ENCODE peak calls at places on chromosomes 12 and 14, in eight cellular contexts. One of them, this sample, is unnamed.

GRCh38 chr12:2447861-2448260 is 346.9 kb upstream of the FKBP4 start:
- DNase-seq in breast epithelium: no peak
- DNase-seq in uterus: no peak
- DNase-seq in testis: no peak
- DNase-seq in IMR-90: no peak
- DNase-seq in tibial nerve: no peak
- DNase-seq in A549: no peak
- DNase-seq in K562: no peak
- DNase-seq in this sample: no peak

GRCh38 chr12:125856899-125857298 is 791.7 kb downstream of the AACS start:
- DNase-seq in breast epithelium: no peak
- DNase-seq in uterus: no peak
- DNase-seq in testis: no peak
- DNase-seq in IMR-90: no peak
- DNase-seq in tibial nerve: no peak
- DNase-seq in A549: no peak
- DNase-seq in K562: no peak
- DNase-seq in this sample: no peak

GRCh38 chr14:54579606-54580005 is 12.7 kb downstream of the SAMD4A start:
- DNase-seq in breast epithelium: no peak
- DNase-seq in uterus: no peak
- DNase-seq in testis: peak
- DNase-seq in IMR-90: peak
- DNase-seq in tibial nerve: no peak
- DNase-seq in A549: peak
- DNase-seq in K562: no peak
- DNase-seq in this sample: no peak

GRCh38 chr12:70309348-70309747 is 56.7 kb upstream of the KCNMB4 start:
- DNase-seq in breast epithelium: no peak
- DNase-seq in uterus: no peak
- DNase-seq in testis: no peak
- DNase-seq in IMR-90: peak
- DNase-seq in tibial nerve: no peak
- DNase-seq in A549: no peak
- DNase-seq in K562: no peak
- DNase-seq in this sample: no peak

GRCh38 chr14:98173291-98173690 is 1098.7 kb downstream of the BCL11B start:
- DNase-seq in breast epithelium: no peak
- DNase-seq in uterus: no peak
- DNase-seq in testis: no peak
- DNase-seq in IMR-90: no peak
- DNase-seq in tibial nerve: no peak
- DNase-seq in A549: no peak
- DNase-seq in K562: no peak
- DNase-seq in this sample: no peak

GRCh38 chr14:71403673-71404072 is 496.4 kb downstream of the PCNX1 start:
- DNase-seq in breast epithelium: no peak
- DNase-seq in uterus: no peak
- DNase-seq in testis: no peak
- DNase-seq in IMR-90: peak
- DNase-seq in tibial nerve: no peak
- DNase-seq in A549: no peak
- DNase-seq in K562: no peak
- DNase-seq in this sample: no peak

GRCh38 chr14:65287264-65288131 is 125.0 kb upstream of the FUT8 start:
- DNase-seq in breast epithelium: no peak
- DNase-seq in uterus: no peak
- DNase-seq in testis: no peak
- DNase-seq in IMR-90: no peak
- DNase-seq in tibial nerve: no peak
- DNase-seq in A549: no peak
- DNase-seq in K562: no peak
- DNase-seq in this sample: no peak

GRCh38 chr12:130290114-130290513 is 47.6 kb upstream of the PIWIL1 start:
- DNase-seq in breast epithelium: no peak
- DNase-seq in uterus: no peak
- DNase-seq in testis: no peak
- DNase-seq in IMR-90: no peak
- DNase-seq in tibial nerve: no peak
- DNase-seq in A549: no peak
- DNase-seq in K562: no peak
- DNase-seq in this sample: no peak

GRCh38 chr14:61653507-61653906 is 41.8 kb upstream of the HIF1A start:
- DNase-seq in breast epithelium: no peak
- DNase-seq in uterus: peak
- DNase-seq in testis: peak
- DNase-seq in IMR-90: peak
- DNase-seq in tibial nerve: no peak
- DNase-seq in A549: no peak
- DNase-seq in K562: no peak
- DNase-seq in this sample: no peak

GRCh38 chr12:19003987-19004619 is 125.4 kb upstream of the PLEKHA5 start:
- DNase-seq in breast epithelium: no peak
- DNase-seq in uterus: no peak
- DNase-seq in testis: no peak
- DNase-seq in IMR-90: no peak
- DNase-seq in tibial nerve: no peak
- DNase-seq in A549: no peak
- DNase-seq in K562: no peak
- DNase-seq in this sample: no peak

GRCh38 chr14:68894123-68894522 is 85.0 kb downstream of the ACTN1 start:
- DNase-seq in breast epithelium: no peak
- DNase-seq in uterus: peak
- DNase-seq in testis: no peak
- DNase-seq in IMR-90: peak
- DNase-seq in tibial nerve: no peak
- DNase-seq in A549: no peak
- DNase-seq in K562: no peak
- DNase-seq in this sample: no peak

GRCh38 chr14:32006267-32007110 is 70.6 kb upstream of the ARHGAP5 start:
- DNase-seq in breast epithelium: no peak
- DNase-seq in uterus: no peak
- DNase-seq in testis: no peak
- DNase-seq in IMR-90: peak
- DNase-seq in tibial nerve: no peak
- DNase-seq in A549: peak
- DNase-seq in K562: no peak
- DNase-seq in this sample: no peak

GRCh38 chr14:20679907-20680306 is 4.5 kb upstream of the RNASE4 start:
- DNase-seq in breast epithelium: no peak
- DNase-seq in uterus: peak
- DNase-seq in testis: peak
- DNase-seq in IMR-90: peak
- DNase-seq in tibial nerve: no peak
- DNase-seq in A549: peak
- DNase-seq in K562: peak
- DNase-seq in this sample: no peak

GRCh38 chr12:104710940-104711725 is 247.0 kb downstream of the SLC41A2 start:
- DNase-seq in breast epithelium: no peak
- DNase-seq in uterus: no peak
- DNase-seq in testis: no peak
- DNase-seq in IMR-90: peak
- DNase-seq in tibial nerve: no peak
- DNase-seq in A549: no peak
- DNase-seq in K562: no peak
- DNase-seq in this sample: no peak

GRCh38 chr14:103707329-103708263 is 7.7 kb downstream of the XRCC3 start:
- DNase-seq in breast epithelium: no peak
- DNase-seq in uterus: no peak
- DNase-seq in testis: no peak
- DNase-seq in IMR-90: no peak
- DNase-seq in tibial nerve: no peak
- DNase-seq in A549: no peak
- DNase-seq in K562: no peak
- DNase-seq in this sample: no peak

GRCh38 chr12:65660096-65660495 is 164.2 kb upstream of the HMGA2 start:
- DNase-seq in breast epithelium: no peak
- DNase-seq in uterus: no peak
- DNase-seq in testis: no peak
- DNase-seq in IMR-90: no peak
- DNase-seq in tibial nerve: no peak
- DNase-seq in A549: no peak
- DNase-seq in K562: no peak
- DNase-seq in this sample: no peak

GRCh38 chr14:58760121-58760520 is 122.4 kb downstream of the DACT1 start:
- DNase-seq in breast epithelium: no peak
- DNase-seq in uterus: no peak
- DNase-seq in testis: no peak
- DNase-seq in IMR-90: no peak
- DNase-seq in tibial nerve: no peak
- DNase-seq in A549: no peak
- DNase-seq in K562: no peak
- DNase-seq in this sample: no peak

DNA sequence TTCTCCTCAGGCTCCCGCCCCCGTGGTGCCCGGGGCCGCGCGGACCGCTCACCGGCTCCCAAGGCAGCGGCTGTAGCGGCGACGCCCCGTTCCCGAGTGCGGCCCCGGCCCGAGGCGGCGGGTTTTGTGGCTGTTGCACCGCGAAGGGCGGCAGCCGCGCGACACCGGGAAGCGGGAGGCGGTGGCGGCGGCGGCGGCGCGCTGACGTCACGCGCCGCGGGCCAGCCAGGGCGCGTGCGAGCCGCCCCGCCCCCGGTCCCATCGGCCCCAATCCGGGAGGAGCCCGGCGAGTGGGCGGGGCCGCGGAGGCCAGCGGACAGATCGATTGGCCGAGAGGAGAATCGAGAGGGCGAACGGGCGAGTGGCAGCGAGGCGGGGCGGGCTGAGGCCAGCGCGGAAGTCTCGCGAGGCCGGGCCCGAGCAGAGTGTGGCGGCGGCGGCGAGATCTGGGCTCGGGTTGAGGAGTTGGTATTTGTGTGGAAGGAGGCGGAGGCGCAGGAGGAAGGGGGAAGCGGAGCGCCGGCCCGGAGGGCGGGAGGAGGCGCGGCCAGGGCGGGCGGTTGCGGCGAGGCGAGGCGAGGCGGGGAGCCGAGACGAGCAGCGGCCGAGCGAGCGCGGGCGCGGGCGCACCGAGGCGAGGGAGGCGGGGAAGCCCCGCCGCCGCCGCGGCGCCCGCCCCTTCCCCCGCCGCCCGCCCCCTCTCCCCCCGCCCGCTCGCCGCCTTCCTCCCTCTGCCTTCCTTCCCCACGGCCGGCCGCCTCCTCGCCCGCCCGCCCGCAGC is at the start of gene YY1:
- DNase-seq in breast epithelium: peak
- DNase-seq in uterus: peak
- DNase-seq in testis: peak
- DNase-seq in IMR-90: peak
- DNase-seq in tibial nerve: peak
- DNase-seq in A549: peak
- DNase-seq in K562: peak
- DNase-seq in this sample: peak
- TF ChIP-seq POLR2A in breast epithelium: peak
- TF ChIP-seq POLR2A in uterus: peak
- TF ChIP-seq POLR2A in testis: no peak
- TF ChIP-seq POLR2A in IMR-90: peak
- TF ChIP-seq POLR2A in tibial nerve: peak
- TF ChIP-seq POLR2A in A549: peak
- TF ChIP-seq POLR2A in K562: peak
- TF ChIP-seq POLR2A in this sample: peak

GRCh38 chr12:108693186-108693585 is 38.1 kb downstream of the CORO1C start:
- DNase-seq in breast epithelium: no peak
- DNase-seq in uterus: no peak
- DNase-seq in testis: no peak
- DNase-seq in IMR-90: no peak
- DNase-seq in tibial nerve: no peak
- DNase-seq in A549: no peak
- DNase-seq in K562: no peak
- DNase-seq in this sample: no peak
- H3K27ac ChIP-seq in breast epithelium: peak
- H3K27ac ChIP-seq in uterus: peak
- H3K27ac ChIP-seq in testis: peak
- H3K27ac ChIP-seq in IMR-90: peak
- H3K27ac ChIP-seq in tibial nerve: peak
- H3K27ac ChIP-seq in A549: peak
- H3K27ac ChIP-seq in K562: peak
- H3K27ac ChIP-seq in this sample: peak

DNA sequence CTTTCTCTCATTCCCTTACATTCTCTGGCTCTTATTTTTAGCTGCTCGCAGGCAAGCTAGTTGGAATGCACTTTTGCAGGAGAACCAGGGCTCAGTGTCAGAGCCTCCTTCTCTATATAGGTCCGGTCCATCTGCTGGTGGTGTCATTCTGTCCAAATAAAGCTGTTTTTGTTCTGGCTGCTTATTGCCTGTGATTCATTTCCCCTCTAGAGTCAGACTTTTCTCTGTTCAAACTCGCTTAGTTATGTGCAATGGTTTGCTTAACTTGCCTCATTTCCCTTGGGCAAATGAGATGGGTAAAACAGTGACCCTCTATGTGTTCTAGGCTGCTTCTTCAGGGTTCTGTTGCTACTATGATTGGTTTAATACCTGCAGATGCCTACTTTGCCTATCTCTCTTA is 2.9 kb downstream of the SMARCD1 start:
- DNase-seq in breast epithelium: no peak
- DNase-seq in uterus: no peak
- DNase-seq in testis: no peak
- DNase-seq in IMR-90: peak
- DNase-seq in tibial nerve: no peak
- DNase-seq in A549: no peak
- DNase-seq in K562: no peak
- DNase-seq in this sample: no peak
- H3K4me3 ChIP-seq in breast epithelium: no peak
- H3K4me3 ChIP-seq in uterus: no peak
- H3K4me3 ChIP-seq in testis: no peak
- H3K4me3 ChIP-seq in IMR-90: no peak
- H3K4me3 ChIP-seq in tibial nerve: no peak
- H3K4me3 ChIP-seq in A549: no peak
- H3K4me3 ChIP-seq in K562: no peak
- H3K4me3 ChIP-seq in this sample: no peak

GRCh38 chr12:6767592-6768384 is 1.6 kb downstream of the PTMS start:
- DNase-seq in breast epithelium: peak
- DNase-seq in uterus: no peak
- DNase-seq in testis: peak
- DNase-seq in IMR-90: peak
- DNase-seq in tibial nerve: no peak
- DNase-seq in A549: no peak
- DNase-seq in K562: peak
- DNase-seq in this sample: no peak

GRCh38 chr12:6765048-6765633 is 1.0 kb upstream of the PTMS start:
- DNase-seq in breast epithelium: no peak
- DNase-seq in uterus: no peak
- DNase-seq in testis: no peak
- DNase-seq in IMR-90: no peak
- DNase-seq in tibial nerve: no peak
- DNase-seq in A549: peak
- DNase-seq in K562: peak
- DNase-seq in this sample: no peak

GRCh38 chr12:6765634-6766581 is at the start of gene PTMS:
- DNase-seq in breast epithelium: peak
- DNase-seq in uterus: peak
- DNase-seq in testis: peak
- DNase-seq in IMR-90: peak
- DNase-seq in tibial nerve: peak
- DNase-seq in A549: peak
- DNase-seq in K562: peak
- DNase-seq in this sample: peak

GRCh38 chr12:6767301-6767591 is 1.1 kb downstream of the PTMS start:
- DNase-seq in breast epithelium: no peak
- DNase-seq in uterus: no peak
- DNase-seq in testis: no peak
- DNase-seq in IMR-90: no peak
- DNase-seq in tibial nerve: no peak
- DNase-seq in A549: no peak
- DNase-seq in K562: no peak
- DNase-seq in this sample: no peak

GRCh38 chr12:6766651-6767300 is 613 bp downstream of the PTMS start:
- DNase-seq in breast epithelium: peak
- DNase-seq in uterus: peak
- DNase-seq in testis: peak
- DNase-seq in IMR-90: peak
- DNase-seq in tibial nerve: peak
- DNase-seq in A549: peak
- DNase-seq in K562: peak
- DNase-seq in this sample: peak
- TF ChIP-seq POLR2A in breast epithelium: no peak
- TF ChIP-seq POLR2A in uterus: peak
- TF ChIP-seq POLR2A in testis: no peak
- TF ChIP-seq POLR2A in IMR-90: no peak
- TF ChIP-seq POLR2A in tibial nerve: peak
- TF ChIP-seq POLR2A in A549: no peak
- TF ChIP-seq POLR2A in K562: no peak
- TF ChIP-seq POLR2A in this sample: peak